ENCODE peak calls at places on chromosomes 11 and 22, in seven cellular contexts. One of them, this sample, is unnamed. For H3K4me1, the result is how much of the 10 kb centered on the place peaks cover.

GRCh38 chr22:31128156-31128555 is 5.4 kb downstream of the INPP5J start:
- DNase-seq in CD8-positive, alpha-beta T cell: no peak
- DNase-seq in fibroblast of lung: no peak
- DNase-seq in HepG2: no peak
- DNase-seq in iPS DF 6.9: no peak
- DNase-seq in lung: no peak
- DNase-seq in IMR-90: no peak
- DNase-seq in this sample: no peak

GRCh38 chr11:13140873-13141655 is 131.9 kb downstream of the RASSF10 start:
- DNase-seq in CD8-positive, alpha-beta T cell: no peak
- DNase-seq in fibroblast of lung: peak
- DNase-seq in HepG2: peak
- DNase-seq in iPS DF 6.9: no peak
- DNase-seq in lung: peak
- DNase-seq in IMR-90: peak
- DNase-seq in this sample: no peak

GRCh38 chr11:33376331-33377099 is 119.3 kb downstream of the HIPK3 start:
- DNase-seq in CD8-positive, alpha-beta T cell: no peak
- DNase-seq in fibroblast of lung: peak
- DNase-seq in HepG2: no peak
- DNase-seq in iPS DF 6.9: no peak
- DNase-seq in lung: no peak
- DNase-seq in IMR-90: no peak
- DNase-seq in this sample: no peak

GRCh38 chr11:45872513-45873356 is 12.7 kb upstream of the MAPK8IP1 start:
- DNase-seq in CD8-positive, alpha-beta T cell: peak
- DNase-seq in fibroblast of lung: peak
- DNase-seq in HepG2: peak
- DNase-seq in iPS DF 6.9: peak
- DNase-seq in lung: no peak
- DNase-seq in IMR-90: peak
- DNase-seq in this sample: no peak

GRCh38 chr22:30893434-30894370 is 74.9 kb downstream of the MORC2 start:
- DNase-seq in CD8-positive, alpha-beta T cell: no peak
- DNase-seq in fibroblast of lung: no peak
- DNase-seq in HepG2: no peak
- DNase-seq in iPS DF 6.9: no peak
- DNase-seq in lung: no peak
- DNase-seq in IMR-90: no peak
- DNase-seq in this sample: no peak

GRCh38 chr11:67374571-67375276 is 1.3 kb upstream of the CLCF1 start:
- DNase-seq in CD8-positive, alpha-beta T cell: no peak
- DNase-seq in fibroblast of lung: peak
- DNase-seq in HepG2: no peak
- DNase-seq in iPS DF 6.9: no peak
- DNase-seq in lung: no peak
- DNase-seq in IMR-90: no peak
- DNase-seq in this sample: no peak

GRCh38 chr11:123386746-123387510 is 43.1 kb upstream of the GRAMD1B start:
- DNase-seq in CD8-positive, alpha-beta T cell: no peak
- DNase-seq in fibroblast of lung: peak
- DNase-seq in HepG2: no peak
- DNase-seq in iPS DF 6.9: no peak
- DNase-seq in lung: no peak
- DNase-seq in IMR-90: peak
- DNase-seq in this sample: no peak

GRCh38 chr11:86676533-86677154 is 4.2 kb upstream of the ME3 start:
- DNase-seq in CD8-positive, alpha-beta T cell: no peak
- DNase-seq in fibroblast of lung: no peak
- DNase-seq in HepG2: peak
- DNase-seq in iPS DF 6.9: peak
- DNase-seq in lung: no peak
- DNase-seq in IMR-90: no peak
- DNase-seq in this sample: no peak

GRCh38 chr11:133560467-133560866 is 28.2 kb upstream of the OPCML start:
- DNase-seq in CD8-positive, alpha-beta T cell: no peak
- DNase-seq in fibroblast of lung: no peak
- DNase-seq in HepG2: no peak
- DNase-seq in iPS DF 6.9: no peak
- DNase-seq in lung: no peak
- DNase-seq in IMR-90: no peak
- DNase-seq in this sample: no peak

GRCh38 chr11:72778535-72779494 is 15.0 kb downstream of the STARD10 start:
- DNase-seq in CD8-positive, alpha-beta T cell: no peak
- DNase-seq in fibroblast of lung: no peak
- DNase-seq in HepG2: peak
- DNase-seq in iPS DF 6.9: no peak
- DNase-seq in lung: no peak
- DNase-seq in IMR-90: no peak
- DNase-seq in this sample: no peak
- H3K4me3 ChIP-seq in CD8-positive, alpha-beta T cell: no peak
- H3K4me3 ChIP-seq in fibroblast of lung: no peak
- H3K4me3 ChIP-seq in HepG2: peak
- H3K4me3 ChIP-seq in iPS DF 6.9: no peak
- H3K4me3 ChIP-seq in lung: no peak
- H3K4me3 ChIP-seq in IMR-90: no peak
- H3K4me3 ChIP-seq in this sample: no peak

DNA sequence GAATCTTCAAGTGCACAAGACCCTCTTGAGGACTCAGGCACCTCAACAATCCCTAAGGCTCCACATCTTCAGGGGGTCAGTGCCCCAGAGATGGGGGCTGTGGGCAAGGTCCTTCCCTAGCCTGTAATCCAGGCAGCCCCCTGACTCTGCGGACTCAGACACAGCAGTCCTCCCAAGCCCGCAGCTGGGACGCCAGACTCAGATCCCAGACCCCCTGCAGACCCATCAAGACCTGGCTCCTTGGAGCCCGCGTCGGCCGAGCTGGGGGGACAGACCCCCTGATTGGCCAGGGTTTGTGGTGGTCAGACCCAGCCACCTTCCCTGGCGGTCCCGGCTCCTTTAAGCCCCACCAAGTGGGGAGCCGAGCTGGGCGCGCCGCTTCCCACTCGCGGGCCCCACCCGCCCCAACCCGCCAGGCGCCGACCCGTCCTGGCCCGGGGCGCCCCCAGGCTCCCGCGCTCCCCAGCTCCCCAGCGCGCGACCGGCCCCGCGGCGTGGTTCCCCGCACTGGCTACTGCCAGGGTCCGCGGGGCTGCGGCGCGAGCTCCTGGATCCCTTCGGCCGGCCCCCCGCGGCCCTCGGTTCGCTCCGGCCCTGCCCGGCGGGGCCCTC is 464 bp downstream of the OSBPL5 start:
- DNase-seq in CD8-positive, alpha-beta T cell: no peak
- DNase-seq in fibroblast of lung: no peak
- DNase-seq in HepG2: no peak
- DNase-seq in iPS DF 6.9: no peak
- DNase-seq in lung: no peak
- DNase-seq in IMR-90: no peak
- DNase-seq in this sample: no peak
- H3K4me1 ChIP-seq in CD8-positive, alpha-beta T cell: half or more
- H3K4me1 ChIP-seq in fibroblast of lung: under half
- H3K4me1 ChIP-seq in HepG2: under half
- H3K4me1 ChIP-seq in iPS DF 6.9: under half
- H3K4me1 ChIP-seq in lung: under half
- H3K4me1 ChIP-seq in IMR-90: under half
- H3K4me1 ChIP-seq in this sample: under half

GRCh38 chr22:35837328-35837727 is 119.7 kb downstream of the APOL5 start:
- DNase-seq in CD8-positive, alpha-beta T cell: no peak
- DNase-seq in fibroblast of lung: no peak
- DNase-seq in HepG2: no peak
- DNase-seq in iPS DF 6.9: no peak
- DNase-seq in lung: no peak
- DNase-seq in IMR-90: no peak
- DNase-seq in this sample: no peak
- H3K4me3 ChIP-seq in CD8-positive, alpha-beta T cell: no peak
- H3K4me3 ChIP-seq in fibroblast of lung: peak
- H3K4me3 ChIP-seq in HepG2: no peak
- H3K4me3 ChIP-seq in iPS DF 6.9: no peak
- H3K4me3 ChIP-seq in lung: no peak
- H3K4me3 ChIP-seq in IMR-90: no peak
- H3K4me3 ChIP-seq in this sample: no peak

DNA sequence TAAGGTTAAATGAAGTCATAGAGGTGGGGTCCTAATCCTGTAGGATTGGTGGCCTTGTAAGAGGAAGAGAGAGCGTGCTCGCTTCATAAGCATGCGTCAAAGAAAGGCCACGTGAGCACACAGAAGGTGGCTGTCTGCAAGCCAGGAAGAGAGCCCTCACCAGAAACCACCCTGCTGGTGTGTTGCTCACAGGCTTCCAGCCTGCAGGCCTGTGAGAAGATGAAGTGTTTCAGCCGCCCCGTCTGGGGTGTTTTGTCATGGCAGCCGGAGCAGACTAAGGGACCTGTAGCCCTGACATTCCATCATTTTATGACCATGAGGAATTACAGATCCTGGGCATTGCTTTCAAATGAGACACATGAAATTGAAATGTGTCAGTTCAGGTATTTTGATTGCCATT is 32.4 kb downstream of the AP2A2 start:
- DNase-seq in CD8-positive, alpha-beta T cell: no peak
- DNase-seq in fibroblast of lung: no peak
- DNase-seq in HepG2: no peak
- DNase-seq in iPS DF 6.9: no peak
- DNase-seq in lung: no peak
- DNase-seq in IMR-90: no peak
- DNase-seq in this sample: no peak
- H3K4me1 ChIP-seq in CD8-positive, alpha-beta T cell: under half
- H3K4me1 ChIP-seq in fibroblast of lung: under half
- H3K4me1 ChIP-seq in HepG2: half or more
- H3K4me1 ChIP-seq in iPS DF 6.9: under half
- H3K4me1 ChIP-seq in lung: under half
- H3K4me1 ChIP-seq in IMR-90: under half
- H3K4me1 ChIP-seq in this sample: under half

GRCh38 chr11:61510178-61510979 is 1.8 kb downstream of the LRRC10B start:
- DNase-seq in CD8-positive, alpha-beta T cell: no peak
- DNase-seq in fibroblast of lung: no peak
- DNase-seq in HepG2: no peak
- DNase-seq in iPS DF 6.9: no peak
- DNase-seq in lung: no peak
- DNase-seq in IMR-90: no peak
- DNase-seq in this sample: no peak
- H3K4me3 ChIP-seq in CD8-positive, alpha-beta T cell: no peak
- H3K4me3 ChIP-seq in fibroblast of lung: no peak
- H3K4me3 ChIP-seq in HepG2: no peak
- H3K4me3 ChIP-seq in iPS DF 6.9: no peak
- H3K4me3 ChIP-seq in lung: no peak
- H3K4me3 ChIP-seq in IMR-90: no peak
- H3K4me3 ChIP-seq in this sample: peak

GRCh38 chr11:95086116-95086515 is 3.5 kb upstream of the ENDOD1 start:
- DNase-seq in CD8-positive, alpha-beta T cell: no peak
- DNase-seq in fibroblast of lung: no peak
- DNase-seq in HepG2: no peak
- DNase-seq in iPS DF 6.9: no peak
- DNase-seq in lung: no peak
- DNase-seq in IMR-90: no peak
- DNase-seq in this sample: no peak
- H3K4me1 ChIP-seq in CD8-positive, alpha-beta T cell: under half
- H3K4me1 ChIP-seq in fibroblast of lung: under half
- H3K4me1 ChIP-seq in HepG2: under half
- H3K4me1 ChIP-seq in iPS DF 6.9: under half
- H3K4me1 ChIP-seq in lung: under half
- H3K4me1 ChIP-seq in IMR-90: under half
- H3K4me1 ChIP-seq in this sample: under half

GRCh38 chr11:17354070-17354924 is 2.7 kb downstream of the NCR3LG1 start:
- DNase-seq in CD8-positive, alpha-beta T cell: peak
- DNase-seq in fibroblast of lung: peak
- DNase-seq in HepG2: peak
- DNase-seq in iPS DF 6.9: no peak
- DNase-seq in lung: peak
- DNase-seq in IMR-90: peak
- DNase-seq in this sample: no peak
- H3K4me3 ChIP-seq in CD8-positive, alpha-beta T cell: peak
- H3K4me3 ChIP-seq in fibroblast of lung: peak
- H3K4me3 ChIP-seq in HepG2: peak
- H3K4me3 ChIP-seq in iPS DF 6.9: no peak
- H3K4me3 ChIP-seq in lung: no peak
- H3K4me3 ChIP-seq in IMR-90: peak
- H3K4me3 ChIP-seq in this sample: peak

GRCh38 chr11:63869171-63869591 is 30.3 kb downstream of the MARK2 start:
- DNase-seq in CD8-positive, alpha-beta T cell: no peak
- DNase-seq in fibroblast of lung: no peak
- DNase-seq in HepG2: no peak
- DNase-seq in iPS DF 6.9: no peak
- DNase-seq in lung: no peak
- DNase-seq in IMR-90: no peak
- DNase-seq in this sample: no peak

GRCh38 chr11:63868399-63869064 is 29.6 kb downstream of the MARK2 start:
- DNase-seq in CD8-positive, alpha-beta T cell: no peak
- DNase-seq in fibroblast of lung: no peak
- DNase-seq in HepG2: no peak
- DNase-seq in iPS DF 6.9: no peak
- DNase-seq in lung: no peak
- DNase-seq in IMR-90: no peak
- DNase-seq in this sample: no peak

GRCh38 chr11:63867511-63867910 is 28.6 kb downstream of the MARK2 start:
- DNase-seq in CD8-positive, alpha-beta T cell: no peak
- DNase-seq in fibroblast of lung: no peak
- DNase-seq in HepG2: no peak
- DNase-seq in iPS DF 6.9: no peak
- DNase-seq in lung: no peak
- DNase-seq in IMR-90: no peak
- DNase-seq in this sample: no peak

GRCh38 chr11:63870351-63871197 is 31.7 kb downstream of the MARK2 start:
- DNase-seq in CD8-positive, alpha-beta T cell: no peak
- DNase-seq in fibroblast of lung: no peak
- DNase-seq in HepG2: no peak
- DNase-seq in iPS DF 6.9: no peak
- DNase-seq in lung: no peak
- DNase-seq in IMR-90: peak
- DNase-seq in this sample: no peak

DNA sequence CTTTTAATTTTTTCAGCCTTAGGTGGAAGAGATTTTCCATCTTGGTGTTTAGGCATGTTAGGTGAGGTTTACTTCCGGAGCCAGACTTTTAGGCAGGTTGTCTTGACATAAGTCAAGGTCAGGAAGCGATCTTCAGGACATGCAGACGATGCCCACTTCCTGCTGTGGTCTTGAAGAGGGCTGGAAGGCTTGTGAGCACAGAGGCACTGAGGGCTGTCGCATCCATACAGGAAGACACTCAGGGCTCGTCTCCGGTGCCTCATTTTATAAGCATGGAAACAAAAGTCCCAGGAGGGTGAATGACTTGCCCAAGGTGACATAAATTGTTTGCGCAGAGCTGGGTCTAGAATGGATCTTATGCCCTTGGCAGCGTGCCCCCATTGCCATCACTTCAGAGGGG is 30.8 kb downstream of the MARK2 start:
- DNase-seq in CD8-positive, alpha-beta T cell: peak
- DNase-seq in fibroblast of lung: no peak
- DNase-seq in HepG2: no peak
- DNase-seq in iPS DF 6.9: no peak
- DNase-seq in lung: no peak
- DNase-seq in IMR-90: no peak
- DNase-seq in this sample: no peak
- H3K4me1 ChIP-seq in CD8-positive, alpha-beta T cell: half or more
- H3K4me1 ChIP-seq in fibroblast of lung: under half
- H3K4me1 ChIP-seq in HepG2: under half
- H3K4me1 ChIP-seq in iPS DF 6.9: under half
- H3K4me1 ChIP-seq in lung: under half
- H3K4me1 ChIP-seq in IMR-90: under half
- H3K4me1 ChIP-seq in this sample: half or more